ENCODE peak calls at places on chromosomes 3 and 15, in four cellular contexts. One of them, this sample, is unnamed.
A peak's percentile ranks its signal among the peaks of the same experiment; 100 is the strongest.

GRCh38 chr3:71560665-71561064 is 22.9 kb downstream of the FOXP1 start:
- DNase-seq in K562: no peak
- DNase-seq in WTC11: no peak
- DNase-seq in HepG2: no peak
- DNase-seq in this sample: no peak

GRCh38 chr3:81339040-81339845 is 422.2 kb downstream of the GBE1 start:
- DNase-seq in WTC11: no peak
- DNase-seq in K562: peak; percentile 6
- DNase-seq in HepG2: peak; percentile 12
- DNase-seq in this sample: peak; percentile 11

GRCh38 chr15:93987068-93987467 is 244.3 kb upstream of the MCTP2 start:
- DNase-seq in K562: no peak
- DNase-seq in WTC11: no peak
- DNase-seq in HepG2: no peak
- DNase-seq in this sample: no peak

GRCh38 chr3:124775776-124776336 is 45.6 kb downstream of the UMPS start:
- DNase-seq in HepG2: no peak
- DNase-seq in WTC11: no peak
- DNase-seq in K562: no peak
- DNase-seq in this sample: no peak

GRCh38 chr3:100600181-100601042 is 9.0 kb upstream of the ADGRG7 start:
- DNase-seq in K562: no peak
- DNase-seq in HepG2: no peak
- DNase-seq in WTC11: no peak
- DNase-seq in this sample: no peak

GRCh38 chr3:112046599-112046998 is 12.1 kb downstream of the TMPRSS7 start:
- DNase-seq in K562: no peak
- DNase-seq in WTC11: no peak
- DNase-seq in HepG2: no peak
- DNase-seq in this sample: no peak

GRCh38 chr15:79051941-79052731 is 38.4 kb downstream of the RASGRF1 start:
- DNase-seq in HepG2: no peak
- DNase-seq in WTC11: no peak
- DNase-seq in K562: no peak
- DNase-seq in this sample: no peak

GRCh38 chr3:33636125-33636855 is 81.8 kb downstream of the CLASP2 start:
- DNase-seq in WTC11: no peak
- DNase-seq in HepG2: peak; percentile 56
- DNase-seq in K562: peak; percentile 39
- DNase-seq in this sample: peak; percentile 52

GRCh38 chr15:82635798-82636197 is 11.4 kb downstream of the CPEB1 start:
- DNase-seq in WTC11: no peak
- DNase-seq in HepG2: no peak
- DNase-seq in K562: no peak
- DNase-seq in this sample: no peak

GRCh38 chr3:79032686-79033318 is 735.0 kb downstream of the ROBO1 start:
- DNase-seq in WTC11: no peak
- DNase-seq in K562: peak; percentile 5
- DNase-seq in HepG2: peak; percentile 52
- DNase-seq in this sample: peak; percentile 39

GRCh38 chr3:13517253-13517977 is 31.5 kb upstream of the FBLN2 start:
- DNase-seq in K562: no peak
- DNase-seq in HepG2: no peak
- DNase-seq in WTC11: no peak
- DNase-seq in this sample: no peak

GRCh38 chr15:56537881-56538280 is 72.9 kb upstream of the MNS1 start:
- DNase-seq in WTC11: no peak
- DNase-seq in K562: no peak
- DNase-seq in HepG2: no peak
- DNase-seq in this sample: no peak

GRCh38 chr3:159872374-159873109 is 116.1 kb upstream of the IL12A start:
- DNase-seq in WTC11: no peak
- DNase-seq in K562: no peak
- DNase-seq in HepG2: no peak
- DNase-seq in this sample: no peak

GRCh38 chr3:52237659-52238172 is 1.2 kb downstream of the TWF2 start:
- DNase-seq in WTC11: no peak
- DNase-seq in K562: peak; percentile 46
- DNase-seq in HepG2: no peak
- DNase-seq in this sample: no peak

GRCh38 chr15:80210612-80211554 is 41.1 kb downstream of the CTXND1 start:
- DNase-seq in HepG2: no peak
- DNase-seq in WTC11: no peak
- DNase-seq in K562: no peak
- DNase-seq in this sample: no peak

GRCh38 chr3:49161197-49161596 is 4.9 kb downstream of the CCDC71 start:
- DNase-seq in WTC11: no peak
- DNase-seq in HepG2: no peak
- DNase-seq in K562: no peak
- DNase-seq in this sample: no peak

GRCh38 chr3:49158792-49159191 is 7.3 kb downstream of the CCDC71 start:
- DNase-seq in HepG2: no peak
- DNase-seq in WTC11: no peak
- DNase-seq in K562: no peak
- DNase-seq in this sample: no peak

GRCh38 chr3:49157289-49157688 is 8.8 kb downstream of the CCDC71 start:
- DNase-seq in HepG2: no peak
- DNase-seq in WTC11: no peak
- DNase-seq in K562: no peak
- DNase-seq in this sample: no peak

GRCh38 chr3:49161808-49162530 is 4.2 kb downstream of the CCDC71 start:
- DNase-seq in K562: no peak
- DNase-seq in HepG2: no peak
- DNase-seq in WTC11: no peak
- DNase-seq in this sample: no peak

DNA sequence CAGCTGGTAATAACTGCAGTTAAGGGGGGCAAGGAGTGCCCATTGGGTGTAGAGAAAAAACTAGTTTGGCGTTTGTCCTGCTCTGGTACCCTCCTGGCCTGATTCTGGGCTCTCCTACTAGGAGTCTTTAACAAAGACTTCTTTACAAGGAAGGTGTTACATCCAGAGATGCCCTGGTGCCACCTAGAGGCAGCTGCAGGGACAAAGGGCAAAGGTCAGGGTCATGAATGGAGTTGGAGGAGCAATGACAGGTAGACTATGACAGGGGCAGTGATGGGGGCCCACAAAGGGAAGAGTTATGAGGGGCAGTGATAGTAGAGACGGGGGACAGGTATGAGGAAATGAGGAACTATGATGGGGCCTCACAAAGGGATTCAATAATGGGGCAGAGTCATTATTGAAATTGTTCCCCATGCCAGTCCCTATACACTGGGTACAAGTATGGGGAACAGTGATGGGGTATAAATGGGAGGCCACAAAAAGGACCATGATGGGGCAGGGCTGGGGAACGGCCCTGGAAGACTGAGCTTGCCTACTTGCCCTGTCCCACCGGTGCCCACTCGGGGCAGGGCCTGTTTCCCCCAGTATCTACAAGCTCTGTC is 7.9 kb downstream of the CCDC71 start:
- DNase-seq in HepG2: peak; percentile 74
- DNase-seq in WTC11: peak; percentile 72
- DNase-seq in K562: peak; percentile 40
- DNase-seq in this sample: no peak
- TF ChIP-seq ELF4 in HepG2: no peak
- TF ChIP-seq ELF4 in WTC11: no peak
- TF ChIP-seq ELF4 in K562: no peak
- TF ChIP-seq ELF4 in this sample: no peak

DNA sequence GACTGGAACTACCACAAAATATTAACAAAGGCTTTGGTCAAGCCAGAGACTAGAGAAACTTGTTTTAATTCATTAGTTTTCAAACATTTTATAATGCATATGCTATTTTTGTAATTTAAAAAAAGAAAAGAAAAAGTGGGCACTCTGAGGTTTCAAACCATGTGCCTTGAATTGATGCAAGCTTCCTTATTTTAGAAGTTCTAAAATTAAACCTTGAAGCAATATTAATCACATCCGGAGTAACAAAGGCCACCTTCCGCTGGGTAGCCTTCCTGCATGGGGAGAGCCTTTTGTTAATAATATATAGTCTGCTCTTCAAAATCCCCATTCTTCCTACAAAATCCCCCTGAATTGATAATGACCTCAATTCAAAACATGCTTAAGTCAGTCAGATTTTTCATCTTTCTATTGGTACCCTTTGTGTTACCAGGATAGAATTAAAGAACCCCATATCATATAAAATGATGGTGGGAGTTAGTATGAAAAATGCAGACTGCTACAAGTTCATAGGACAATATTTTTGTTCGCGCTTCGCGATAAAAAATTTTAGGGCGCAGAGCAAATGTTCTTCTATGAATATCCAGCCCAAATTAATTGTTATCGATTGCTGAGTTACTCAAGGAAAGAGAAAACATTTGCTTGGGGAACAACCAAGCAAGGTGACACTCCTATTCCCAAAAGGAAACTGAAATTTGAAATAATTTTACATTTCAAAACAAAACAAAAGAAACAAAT is 30.6 kb downstream of the LDHAL6B start:
- DNase-seq in WTC11: no peak
- DNase-seq in K562: no peak
- DNase-seq in HepG2: no peak
- DNase-seq in this sample: no peak
- TF ChIP-seq ELF4 in WTC11: no peak
- TF ChIP-seq ELF4 in K562: no peak
- TF ChIP-seq ELF4 in HepG2: no peak
- TF ChIP-seq ELF4 in this sample: no peak

GRCh38 chr3:98778852-98779379 is 15.8 kb downstream of the ST3GAL6 start:
- DNase-seq in HepG2: peak; percentile 97
- DNase-seq in WTC11: no peak
- DNase-seq in K562: no peak
- DNase-seq in this sample: no peak
- TF ChIP-seq ELF4 in HepG2: no peak
- TF ChIP-seq ELF4 in WTC11: no peak
- TF ChIP-seq ELF4 in K562: no peak
- TF ChIP-seq ELF4 in this sample: no peak

DNA sequence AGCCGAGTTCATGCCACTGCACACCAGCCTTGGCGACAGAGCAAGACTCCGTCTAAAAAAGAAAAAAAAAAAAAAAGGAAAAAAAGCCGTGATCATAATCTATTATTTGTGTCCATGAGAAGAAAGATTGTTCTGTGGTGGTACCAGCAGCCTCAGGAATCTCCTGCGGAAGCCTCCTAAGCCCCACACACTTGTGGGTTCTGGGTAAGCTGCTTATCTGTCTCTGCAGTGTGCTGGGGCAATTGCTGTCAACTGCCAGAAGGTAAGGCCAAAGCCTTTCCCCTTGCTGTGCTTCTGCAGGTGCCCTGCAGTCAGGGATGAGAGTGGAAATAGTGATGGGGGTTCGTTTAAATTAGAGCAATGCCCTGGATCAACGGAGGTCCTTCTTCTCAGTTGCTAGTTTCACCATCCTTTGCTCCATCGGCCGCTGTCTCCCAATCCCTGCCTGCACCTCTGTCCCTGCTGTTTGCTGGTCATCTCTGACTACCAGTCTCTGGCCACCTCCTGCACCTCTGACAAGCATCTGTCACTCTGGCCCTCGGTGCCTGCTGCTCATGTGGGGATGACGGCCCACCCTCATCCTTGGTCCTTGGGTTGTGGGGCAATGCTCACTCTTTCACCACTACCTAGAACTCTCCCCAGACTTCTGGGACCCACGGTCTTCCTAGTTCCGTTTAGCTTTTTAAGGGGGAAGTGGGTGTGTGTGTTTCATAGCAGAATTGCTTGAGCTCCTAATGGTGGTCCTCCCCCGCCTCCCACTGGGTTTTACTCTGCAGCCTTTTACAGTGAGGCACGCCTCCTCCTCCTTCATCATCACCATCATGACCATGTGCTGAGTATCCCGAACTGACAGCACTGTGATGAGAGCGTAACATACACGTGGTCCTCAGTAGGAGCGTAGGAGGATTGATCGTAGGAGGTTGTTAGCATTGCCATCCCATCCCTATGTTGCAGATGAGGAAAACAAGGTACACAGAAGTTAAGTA is 25.5 kb downstream of the CHRD start:
- DNase-seq in K562: no peak
- DNase-seq in WTC11: no peak
- DNase-seq in HepG2: no peak
- DNase-seq in this sample: no peak
- TF ChIP-seq ELF4 in K562: no peak
- TF ChIP-seq ELF4 in WTC11: no peak
- TF ChIP-seq ELF4 in HepG2: no peak
- TF ChIP-seq ELF4 in this sample: no peak

GRCh38 chr3:72848703-72849081 is 447 bp upstream of the SHQ1 start:
- DNase-seq in K562: no peak
- DNase-seq in WTC11: no peak
- DNase-seq in HepG2: no peak
- DNase-seq in this sample: no peak

GRCh38 chr3:72839057-72839456 is 9.2 kb downstream of the SHQ1 start:
- DNase-seq in HepG2: no peak
- DNase-seq in K562: no peak
- DNase-seq in WTC11: no peak
- DNase-seq in this sample: no peak

GRCh38 chr3:72847751-72848702 is at the start of gene SHQ1:
- DNase-seq in WTC11: peak; percentile 93
- DNase-seq in HepG2: peak; percentile 91
- DNase-seq in K562: peak; percentile 86
- DNase-seq in this sample: peak; percentile 94

GRCh38 chr3:72847282-72847681 is 963 bp downstream of the SHQ1 start:
- DNase-seq in WTC11: no peak
- DNase-seq in K562: no peak
- DNase-seq in HepG2: no peak
- DNase-seq in this sample: no peak

GRCh38 chr3:72844436-72844999 is 3.7 kb downstream of the SHQ1 start:
- DNase-seq in HepG2: no peak
- DNase-seq in WTC11: no peak
- DNase-seq in K562: no peak
- DNase-seq in this sample: no peak
- TF ChIP-seq ELF4 in HepG2: no peak
- TF ChIP-seq ELF4 in WTC11: no peak
- TF ChIP-seq ELF4 in K562: no peak
- TF ChIP-seq ELF4 in this sample: no peak

GRCh38 chr3:4720316-4721075 is 227.3 kb downstream of the ITPR1 start:
- DNase-seq in HepG2: peak; percentile 75
- DNase-seq in K562: peak; percentile 77
- DNase-seq in WTC11: peak; percentile 28
- DNase-seq in this sample: peak; percentile 38
- TF ChIP-seq ELF4 in HepG2: no peak
- TF ChIP-seq ELF4 in K562: no peak
- TF ChIP-seq ELF4 in WTC11: no peak
- TF ChIP-seq ELF4 in this sample: no peak

DNA sequence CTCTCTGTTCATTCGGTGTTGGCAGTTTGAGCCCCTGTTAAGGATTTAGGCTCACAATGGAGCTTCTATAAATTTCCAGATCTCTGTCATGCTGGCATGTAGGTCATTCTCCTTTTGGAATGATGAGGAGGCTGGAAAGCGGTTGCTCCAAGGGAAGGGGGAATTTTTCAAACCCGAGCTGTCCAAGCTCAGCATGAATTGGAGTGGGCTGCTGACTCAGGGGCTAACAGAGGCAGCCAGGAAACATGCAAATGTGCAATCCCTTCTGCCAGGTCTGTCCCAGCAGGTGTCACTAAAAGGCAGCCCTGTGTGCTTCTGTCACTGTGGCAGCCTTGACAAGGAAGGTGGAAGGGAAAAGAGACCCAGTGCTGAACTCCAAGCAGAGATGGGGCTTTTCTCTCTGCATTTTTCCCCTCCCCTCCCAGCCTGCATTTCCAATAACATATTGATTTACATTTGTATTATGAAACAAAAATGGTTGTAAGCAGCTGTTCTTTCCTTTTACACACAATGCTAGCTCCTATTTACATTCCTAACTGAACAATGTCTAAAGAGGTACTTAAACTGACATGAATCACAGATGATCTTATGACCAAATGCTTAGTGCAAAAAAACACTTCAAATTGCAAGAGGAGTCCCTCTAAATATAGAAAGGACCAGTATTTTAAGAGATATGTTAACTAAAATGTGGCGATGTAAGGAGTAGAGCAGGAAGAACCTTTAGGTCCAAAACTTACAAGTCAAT is 84.4 kb upstream of the ATP10A start:
- DNase-seq in K562: no peak
- DNase-seq in WTC11: peak; percentile 51
- DNase-seq in HepG2: no peak
- DNase-seq in this sample: no peak
- TF ChIP-seq ELF4 in K562: no peak
- TF ChIP-seq ELF4 in WTC11: no peak
- TF ChIP-seq ELF4 in HepG2: no peak
- TF ChIP-seq ELF4 in this sample: no peak

This sample was measured in HEK293T.